ENCODE peak calls at places on chromosomes 3 and 15, in ten cellular contexts. Y is dorsolateral prefrontal cortex, R is psoas muscle, O is heart right ventricle, K is RWPE2, X is cardiac fibroblast, G is tibial nerve, D is foreskin fibroblast, P is PC-3, E is astrocyte of the cerebellum. S is an unnamed sample.

GRCh38 chr3:60809857-60810256 is 441.4 kb downstream of the FHIT start:
- DNase-seq in Y (no peak), R (no peak), O (no peak), K (no peak), X (peak; percentile 29), G (no peak), D (peak; percentile 11), P (peak; percentile 73), E (no peak), S (no peak)

GRCh38 chr15:92901053-92901761 is 1.1 kb downstream of the CHD2 start:
- DNase-seq in Y (no peak), R (no peak), O (no peak), K (no peak), X (no peak), G (no peak), D (no peak), P (no peak), E (no peak), S (no peak)

GRCh38 chr3:1037631-1038030 is 55.2 kb upstream of the CNTN6 start:
- DNase-seq in Y (no peak), R (no peak), O (no peak), K (no peak), X (no peak), G (no peak), D (peak; percentile 5), P (no peak), E (no peak), S (no peak)

GRCh38 chr15:70947369-70948335 is 55.0 kb downstream of the LRRC49 start:
- DNase-seq in Y (no peak), R (no peak), O (no peak), K (no peak), X (no peak), G (no peak), D (no peak), P (no peak), E (no peak), S (no peak)

GRCh38 chr15:24858737-24859601 is 95.8 kb upstream of the SNRPN start:
- DNase-seq in Y (no peak), R (no peak), O (no peak), K (no peak), X (peak; percentile 8), G (no peak), D (no peak), P (peak; percentile 25), E (no peak), S (no peak)

GRCh38 chr3:179971280-179971679 is 65.5 kb downstream of the PEX5L start:
- DNase-seq in Y (no peak), R (no peak), O (no peak), K (no peak), X (no peak), G (no peak), D (no peak), P (peak; percentile 43), E (no peak), S (no peak)

GRCh38 chr3:121431717-121432517 is 113.9 kb downstream of the POLQ start:
- DNase-seq in Y (no peak), R (no peak), O (peak; percentile 16), K (no peak), X (peak; percentile 60), G (no peak), D (peak; percentile 75), P (peak; percentile 17), E (peak; percentile 54), S (peak; percentile 78)

GRCh38 chr3:113266738-113267137 is 55.4 kb downstream of the BOC start:
- DNase-seq in Y (no peak), R (no peak), O (no peak), K (no peak), X (no peak), G (no peak), D (no peak), P (no peak), E (no peak), S (no peak)

GRCh38 chr3:196274585-196274984 is 12.9 kb downstream of the PCYT1A start:
- DNase-seq in Y (no peak), R (no peak), O (no peak), K (no peak), X (no peak), G (no peak), D (peak; percentile 28), P (peak; percentile 20), E (no peak), S (peak; percentile 53)

GRCh38 chr3:65126527-65127440 is 439.0 kb upstream of the ADAMTS9 start:
- DNase-seq in Y (no peak), R (no peak), O (no peak), K (no peak), X (peak; percentile 49), G (no peak), D (peak; percentile 90), P (no peak), E (peak; percentile 87), S (peak; percentile 70)

GRCh38 chr3:37520802-37521350 is 340.8 kb upstream of the CTDSPL start:
- DNase-seq in Y (no peak), R (no peak), O (no peak), K (no peak), X (no peak), G (no peak), D (peak; percentile 18), P (no peak), E (peak; percentile 16), S (no peak)

GRCh38 chr3:129425619-129426018 is 2.8 kb downstream of the EFCAB12 start:
- DNase-seq in Y (no peak), R (no peak), O (no peak), K (no peak), X (no peak), G (no peak), D (no peak), P (no peak), E (no peak), S (no peak)

GRCh38 chr3:2303567-2303966 is 204.9 kb downstream of the CNTN4 start:
- DNase-seq in Y (no peak), R (no peak), O (peak; percentile 15), K (no peak), X (no peak), G (no peak), D (peak; percentile 2), P (peak; percentile 7), E (no peak), S (peak; percentile 2)

GRCh38 chr3:123385981-123386380 is 62.9 kb downstream of the ADCY5 start:
- DNase-seq in Y (no peak), R (peak; percentile 51), O (peak; percentile 59), K (no peak), X (peak; percentile 16), G (no peak), D (peak; percentile 50), P (peak; percentile 48), E (no peak), S (no peak)

GRCh38 chr3:72336821-72337479 is 511.3 kb downstream of the SHQ1 start:
- DNase-seq in Y (peak; percentile 64), R (peak; percentile 88), O (peak; percentile 89), K (peak; percentile 93), X (peak; percentile 89), G (peak; percentile 78), D (peak; percentile 87), P (peak; percentile 32), E (no peak), S (peak; percentile 90)
- H3K4me3 ChIP-seq in Y (peak overlapping the region; percentile 22), R (no peak overlapping the region), O (no peak overlapping the region), K (no peak overlapping the region), X (no peak overlapping the region), G (no peak overlapping the region), D (peak overlapping the region; percentile 18), P (peak overlapping the region; percentile 11), E (no peak overlapping the region), S (peak overlapping the region; percentile 28)

GRCh38 chr15:51075364-51075763 is 19.3 kb downstream of the TNFAIP8L3 start:
- DNase-seq in Y (no peak), R (no peak), O (peak; percentile 66), K (no peak), X (no peak), G (no peak), D (peak; percentile 44), P (no peak), E (no peak), S (no peak)

GRCh38 chr15:51077565-51078153 is 17.0 kb downstream of the TNFAIP8L3 start:
- DNase-seq in Y (no peak), R (peak; percentile 66), O (peak; percentile 66), K (no peak), X (peak; percentile 68), G (peak; percentile 62), D (peak; percentile 83), P (no peak), E (no peak), S (peak; percentile 81)

GRCh38 chr15:51076898-51077564 is 17.7 kb downstream of the TNFAIP8L3 start:
- DNase-seq in Y (no peak), R (peak; percentile 45), O (peak; percentile 31), K (no peak), X (peak; percentile 77), G (peak; percentile 25), D (peak; percentile 70), P (no peak), E (peak; percentile 75), S (peak; percentile 89)

GRCh38 chr15:51076142-51076897 is 18.4 kb downstream of the TNFAIP8L3 start:
- DNase-seq in Y (no peak), R (no peak), O (no peak), K (no peak), X (no peak), G (no peak), D (no peak), P (no peak), E (peak; percentile 4), S (no peak)

DNA sequence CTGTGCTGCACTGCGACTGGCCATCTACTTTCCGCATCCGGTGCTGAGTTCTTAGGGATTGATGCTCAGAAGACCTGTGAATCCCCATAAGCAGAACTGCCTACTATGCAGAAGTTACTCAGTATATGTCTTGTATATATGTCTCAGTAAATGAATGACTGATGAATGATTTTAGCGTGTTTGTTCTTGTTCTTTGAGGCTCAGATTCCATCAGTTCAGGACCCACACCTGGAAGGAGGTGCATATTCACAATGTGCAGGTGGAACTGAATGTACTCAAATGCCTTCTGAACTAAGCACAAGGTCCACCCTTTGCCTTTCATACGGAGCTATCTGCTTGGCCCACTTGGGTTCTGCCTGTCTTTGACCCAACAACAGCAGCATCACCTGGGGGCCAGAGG is 19.8 kb downstream of the TNFAIP8L3 start:
- DNase-seq in Y (no peak), R (no peak), O (no peak), K (no peak), X (no peak), G (no peak), D (no peak), P (no peak), E (no peak), S (no peak)
- TF ChIP-seq CTCF in Y (no peak), R (no peak), O (no peak), K (no peak), X (no peak), G (no peak), D (no peak), P (no peak), E (no peak), S (no peak)

DNA sequence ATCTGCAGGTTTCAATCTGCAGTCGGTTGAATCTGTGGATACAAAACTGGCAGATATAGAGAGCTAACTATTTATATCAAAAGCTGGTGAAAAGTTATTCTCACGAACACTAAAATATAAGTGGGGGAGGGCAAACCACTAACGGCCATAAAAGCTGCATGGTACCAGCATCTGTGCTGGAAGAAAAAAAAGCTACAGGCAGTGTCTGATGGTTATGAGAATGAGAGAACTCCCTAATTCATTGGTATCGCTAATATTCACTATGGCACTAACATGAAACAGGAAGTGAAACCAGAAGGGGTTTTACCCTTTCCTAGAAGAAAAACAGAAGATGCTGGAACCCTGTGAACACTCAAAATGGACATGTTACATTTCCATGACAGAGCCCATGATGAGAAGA is 15.9 kb downstream of the CEP70 start:
- DNase-seq in Y (no peak), R (no peak), O (no peak), K (no peak), X (no peak), G (no peak), D (no peak), P (no peak), E (no peak), S (no peak)
- H3K4me3 ChIP-seq in Y (no peak overlapping the region), R (no peak overlapping the region), O (no peak overlapping the region), K (no peak overlapping the region), X (no peak overlapping the region), G (no peak overlapping the region), D (no peak overlapping the region), P (no peak overlapping the region), E (no peak overlapping the region), S (no peak overlapping the region)

GRCh38 chr15:74843445-74843828 is 481 bp upstream of the ULK3 start:
- DNase-seq in Y (no peak), R (no peak), O (no peak), K (no peak), X (no peak), G (no peak), D (no peak), P (no peak), E (no peak), S (no peak)
- TF ChIP-seq CTCF in Y (no peak), R (no peak), O (no peak), K (no peak), X (no peak), G (no peak), D (no peak), P (no peak), E (peak; percentile 1), S (no peak)